ENCODE peak calls at places on chromosomes 4 and X, in four cellular contexts. K is T-helper 2 cell, L is heart right ventricle, A is activated T-helper 1 cell treated with Interleukin-2 at 50 U/mL for 16 hours. B is an unnamed sample.

GRCh38 chr4:188012546-188012945 is 17.0 kb downstream of the ZFP42 start:
- DNase-seq in K (no peak), L (no peak), A (no peak), B (no peak)

GRCh38 chr4:8761824-8762205 is 109.8 kb downstream of the HMX1 start:
- DNase-seq in K (no peak), L (no peak), A (no peak), B (no peak)

GRCh38 chr4:113349400-113349799 is 299.9 kb downstream of the ANK2 start:
- DNase-seq in K (no peak), L (no peak), A (no peak), B (no peak)

GRCh38 chr4:169902658-169903345 is 123.4 kb downstream of the MFAP3L start:
- DNase-seq in K (no peak), L (no peak), A (no peak), B (no peak)

GRCh38 chrX:13223868-13224555 is 95.8 kb downstream of the ATXN3L start:
- DNase-seq in K (peak; percentile 13), L (no peak), A (no peak), B (peak; percentile 93)

GRCh38 chrX:23493941-23494374 is 159.3 kb downstream of the PTCHD1 start:
- DNase-seq in K (no peak), L (no peak), A (no peak), B (peak; percentile 76)

GRCh38 chr4:173223743-173224142 is 55.1 kb downstream of the GALNT7 start:
- DNase-seq in K (no peak), L (no peak), A (no peak), B (no peak)

GRCh38 chrX:47637546-47638195 is 7.9 kb upstream of the CFP start:
- DNase-seq in K (no peak), L (peak; percentile 32), A (no peak), B (no peak)

GRCh38 chrX:12999422-12999821 is 24.5 kb downstream of the TMSB4X start:
- DNase-seq in K (peak; percentile 46), L (no peak), A (peak; percentile 24), B (no peak)

GRCh38 chr4:94758141-94758699 is 465 bp downstream of the BMPR1B start:
- DNase-seq in K (no peak), L (peak; percentile 27), A (no peak), B (peak; percentile 42)

GRCh38 chr4:5927747-5928146 is 34.9 kb upstream of the CRMP1 start:
- DNase-seq in K (no peak), L (no peak), A (no peak), B (no peak)

GRCh38 chr4:848307-848691 is 22.4 kb upstream of the CPLX1 start:
- DNase-seq in K (no peak), L (no peak), A (no peak), B (no peak)

GRCh38 chr4:8762356-8762755 is 109.3 kb downstream of the HMX1 start:
- DNase-seq in K (no peak), L (no peak), A (no peak), B (no peak)

GRCh38 chrX:139304471-139304870 is 226.1 kb upstream of the F9 start:
- DNase-seq in K (no peak), L (no peak), A (no peak), B (no peak)

GRCh38 chr4:1445716-1446445 is 39.6 kb upstream of the NKX1-1 start:
- DNase-seq in K (no peak), L (no peak), A (no peak), B (no peak)

GRCh38 chr4:187127456-187127855 is 403.8 kb upstream of the FAT1 start:
- DNase-seq in K (no peak), L (no peak), A (no peak), B (peak; percentile 61)

GRCh38 chrX:97199501-97199900 is 315.8 kb downstream of the RPA4 start:
- DNase-seq in K (no peak), L (no peak), A (no peak), B (peak; percentile 9)

GRCh38 chrX:138487866-138488265 is 223.7 kb downstream of the FGF13 start:
- DNase-seq in K (no peak), L (no peak), A (no peak), B (no peak)

GRCh38 chr4:2767705-2768074 is 11.6 kb upstream of the TNIP2 start:
- DNase-seq in K (no peak), L (peak; percentile 79), A (no peak), B (no peak)

B was measured in LHCN-M2.